ENCODE peak calls at places on chromosomes 1 and 21, in nine cellular contexts. B is activated T-cell treated with anti-CD3 and anti-CD28 coated beads, Interleukin-2, amount 50 U/mL, for 72 hours; D is glomerular endothelial cell; A is pancreas; U is nucleus accumbens; S is foreskin keratinocyte; R is AG10803; J is NCI-H226; Y is stimulated activated CD8-positive, alpha-beta memory T cell treated with anti-CD3 and anti-CD28 coated beads, Interleukin-7, amount 100 ng/mL, for 4 hours. K is an unnamed sample.

GRCh38 chr21:45372732-45373355 is 32.1 kb upstream of the COL18A1 start:
- DNase-seq in B (no peak), D (no peak), A (peak; percentile 6), U (no peak), S (peak; percentile 84), R (no peak), J (peak; percentile 47), Y (no peak), K (no peak)

GRCh38 chr1:201696217-201696761 is 132.7 kb upstream of the IPO9 start:
- DNase-seq in B (no peak), D (no peak), A (no peak), U (peak; percentile 78), S (peak; percentile 69), R (peak; percentile 97), J (peak; percentile 89), Y (no peak), K (no peak)

GRCh38 chr1:246012271-246012854 is 494.7 kb downstream of the SMYD3 start:
- DNase-seq in B (peak; percentile 17), D (peak; percentile 36), A (no peak), U (no peak), S (peak; percentile 28), R (peak; percentile 52), J (peak; percentile 30), Y (no peak), K (no peak)

GRCh38 chr1:85343612-85344255 is 67.3 kb upstream of the BCL10 start:
- DNase-seq in B (no peak), D (peak; percentile 89), A (no peak), U (no peak), S (peak; percentile 81), R (peak; percentile 83), J (peak; percentile 62), Y (no peak), K (no peak)

GRCh38 chr21:39057121-39057520 is 126.1 kb downstream of the PSMG1 start:
- DNase-seq in B (no peak), D (no peak), A (no peak), U (no peak), S (no peak), R (no peak), J (no peak), Y (no peak), K (no peak)

GRCh38 chr1:12146343-12147112 is 20.3 kb upstream of the TNFRSF1B start:
- DNase-seq in B (no peak), D (no peak), A (no peak), U (no peak), S (no peak), R (no peak), J (no peak), Y (no peak), K (no peak)

GRCh38 chr1:16944038-16944437 is 22.3 kb downstream of the CROCC start:
- DNase-seq in B (no peak), D (no peak), A (no peak), U (no peak), S (no peak), R (no peak), J (no peak), Y (no peak), K (no peak)

GRCh38 chr1:116382857-116383256 is 9.8 kb downstream of the ATP1A1 start:
- DNase-seq in B (no peak), D (no peak), A (no peak), U (no peak), S (no peak), R (no peak), J (no peak), Y (no peak), K (no peak)

GRCh38 chr1:79161077-79161476 is 154.5 kb upstream of the ADGRL4 start:
- DNase-seq in B (no peak), D (peak; percentile 72), A (no peak), U (no peak), S (peak; percentile 65), R (peak; percentile 43), J (peak; percentile 61), Y (no peak), K (no peak)

GRCh38 chr1:29920316-29920715 is 684.0 kb downstream of the PTPRU start:
- DNase-seq in B (no peak), D (no peak), A (no peak), U (no peak), S (no peak), R (no peak), J (no peak), Y (no peak), K (no peak)

GRCh38 chr1:229991104-229991513 is 75.9 kb upstream of the GALNT2 start:
- DNase-seq in B (no peak), D (no peak), A (no peak), U (no peak), S (no peak), R (no peak), J (no peak), Y (no peak), K (no peak)

GRCh38 chr21:38774152-38774551 is 31.6 kb upstream of the ETS2 start:
- DNase-seq in B (no peak), D (no peak), A (no peak), U (no peak), S (no peak), R (no peak), J (no peak), Y (no peak), K (no peak)

GRCh38 chr1:173580081-173580480 is 22.8 kb downstream of the SLC9C2 start:
- DNase-seq in B (no peak), D (no peak), A (no peak), U (no peak), S (no peak), R (no peak), J (no peak), Y (no peak), K (no peak)

GRCh38 chr1:93584238-93585003 is 97.2 kb downstream of the BCAR3 start:
- DNase-seq in B (no peak), D (no peak), A (no peak), U (no peak), S (no peak), R (peak; percentile 78), J (no peak), Y (no peak), K (no peak)

GRCh38 chr1:232816324-232816723 is 11.1 kb downstream of the MAP10 start:
- DNase-seq in B (no peak), D (no peak), A (no peak), U (no peak), S (no peak), R (no peak), J (no peak), Y (no peak), K (no peak)

GRCh38 chr21:17002628-17003027 is 510.2 kb upstream of the CXADR start:
- DNase-seq in B (no peak), D (no peak), A (no peak), U (no peak), S (peak; percentile 2), R (no peak), J (no peak), Y (no peak), K (no peak)

GRCh38 chr1:69494171-69494570 is 73.6 kb upstream of the LRRC7 start:
- DNase-seq in B (no peak), D (no peak), A (no peak), U (no peak), S (peak; percentile 94), R (no peak), J (peak; percentile 78), Y (no peak), K (no peak)

GRCh38 chr1:85311818-85312217 is 35.4 kb upstream of the BCL10 start:
- DNase-seq in B (no peak), D (no peak), A (no peak), U (no peak), S (no peak), R (no peak), J (no peak), Y (no peak), K (no peak)

GRCh38 chr1:24483441-24483840 is 19.2 kb upstream of the RCAN3 start:
- DNase-seq in B (peak; percentile 49), D (no peak), A (no peak), U (no peak), S (no peak), R (no peak), J (no peak), Y (no peak), K (no peak)

GRCh38 chr1:80143361-80143760 is 1136.8 kb upstream of the ADGRL4 start:
- DNase-seq in B (no peak), D (no peak), A (no peak), U (no peak), S (no peak), R (no peak), J (no peak), Y (no peak), K (no peak)

GRCh38 chr1:214583824-214584554 is 19.0 kb upstream of the CENPF start:
- DNase-seq in B (no peak), D (no peak), A (no peak), U (no peak), S (no peak), R (no peak), J (no peak), Y (no peak), K (no peak)

GRCh38 chr1:94321662-94322061 is 84.3 kb upstream of the ARHGAP29 start:
- DNase-seq in B (no peak), D (no peak), A (no peak), U (no peak), S (peak; percentile 62), R (peak; percentile 53), J (no peak), Y (no peak), K (no peak)

GRCh38 chr1:26345718-26346117 is 8.2 kb downstream of the CRYBG2 start:
- DNase-seq in B (no peak), D (no peak), A (no peak), U (no peak), S (no peak), R (no peak), J (no peak), Y (no peak), K (no peak)

GRCh38 chr1:58936973-58937372 is 153.1 kb upstream of the JUN start:
- DNase-seq in B (no peak), D (no peak), A (no peak), U (no peak), S (peak; percentile 12), R (no peak), J (no peak), Y (no peak), K (no peak)

GRCh38 chr1:87942165-87942564 is 613.5 kb downstream of the LMO4 start:
- DNase-seq in B (no peak), D (no peak), A (no peak), U (no peak), S (peak; percentile 44), R (peak; percentile 87), J (peak; percentile 65), Y (no peak), K (no peak)

GRCh38 chr1:176118985-176119384 is 88.1 kb downstream of the COP1 start:
- DNase-seq in B (no peak), D (no peak), A (no peak), U (no peak), S (no peak), R (peak; percentile 31), J (no peak), Y (no peak), K (no peak)

GRCh38 chr21:41477641-41478318 is 30.2 kb downstream of the TMPRSS2 start:
- DNase-seq in B (no peak), D (no peak), A (no peak), U (peak; percentile 51), S (no peak), R (peak; percentile 25), J (no peak), Y (no peak), K (no peak)

GRCh38 chr1:238419209-238419608 is 528.5 kb upstream of the ZP4 start:
- DNase-seq in B (no peak), D (no peak), A (no peak), U (no peak), S (no peak), R (no peak), J (no peak), Y (no peak), K (no peak)

GRCh38 chr1:32925360-32926142 is 24.4 kb upstream of the TMEM54 start:
- DNase-seq in B (peak; percentile 39), D (no peak), A (peak; percentile 31), U (no peak), S (peak; percentile 33), R (no peak), J (no peak), Y (no peak), K (peak; percentile 13)

GRCh38 chr1:27499142-27499541 is 9.2 kb upstream of the WASF2 start:
- DNase-seq in B (no peak), D (no peak), A (no peak), U (no peak), S (no peak), R (no peak), J (no peak), Y (no peak), K (no peak)

GRCh38 chr1:61692155-61692783 is 32.7 kb downstream of the TM2D1 start:
- DNase-seq in B (no peak), D (no peak), A (no peak), U (no peak), S (no peak), R (peak; percentile 28), J (peak; percentile 40), Y (no peak), K (no peak)

K was measured in stimulated activated CD4-positive, alpha-beta T cell treated with anti-CD3 and anti-CD28 coated beads, TNF-alpha, amount 100 ng/mL, for 48 hours.